ENCODE peak calls at places on chromosomes 3 and 15, in nine cellular contexts. H, D, C, U, V, L, E, B and N are unnamed samples. For H3K4me1, the result is how much of the 10 kb centered on the place peaks cover.

GRCh38 chr15:71748327-71748726 is 62.0 kb upstream of the NR2E3 start:
- DNase-seq in H (peak), D (no peak), C (peak), U (no peak), V (peak), L (no peak), E (no peak), B (no peak), N (no peak)

GRCh38 chr15:58583171-58583908 is 151.5 kb downstream of the LIPC start:
- DNase-seq in H (no peak), D (no peak), C (no peak), U (no peak), V (no peak), L (no peak), E (no peak), B (no peak), N (no peak)

GRCh38 chr3:169945313-169945712 is 21.3 kb upstream of the SEC62 start:
- DNase-seq in H (no peak), D (no peak), C (no peak), U (peak), V (peak), L (no peak), E (no peak), B (peak), N (no peak)

GRCh38 chr3:149199474-149199873 is 22.2 kb downstream of the CP start:
- DNase-seq in H (peak), D (no peak), C (no peak), U (no peak), V (no peak), L (no peak), E (no peak), B (no peak), N (no peak)

GRCh38 chr15:55774113-55774970 is 31.4 kb upstream of the PRTG start:
- DNase-seq in H (peak), D (peak), C (peak), U (peak), V (peak), L (peak), E (peak), B (peak), N (peak)

GRCh38 chr3:41362638-41363559 is 163.6 kb downstream of the CTNNB1 start:
- DNase-seq in H (no peak), D (peak), C (no peak), U (no peak), V (peak), L (peak), E (peak), B (no peak), N (peak)

GRCh38 chr3:71416868-71417267 is 166.7 kb downstream of the FOXP1 start:
- DNase-seq in H (peak), D (no peak), C (peak), U (peak), V (no peak), L (no peak), E (peak), B (no peak), N (peak)

GRCh38 chr3:62252614-62253147 is 120.7 kb downstream of the FEZF2 start:
- DNase-seq in H (no peak), D (no peak), C (no peak), U (no peak), V (peak), L (no peak), E (no peak), B (no peak), N (no peak)

GRCh38 chr15:72281713-72282112 is 9.4 kb upstream of the PARP6 start:
- DNase-seq in H (no peak), D (no peak), C (no peak), U (no peak), V (no peak), L (no peak), E (no peak), B (no peak), N (no peak)

GRCh38 chr3:196741401-196741761 is 1.7 kb downstream of the PAK2 start:
- DNase-seq in H (peak), D (no peak), C (no peak), U (no peak), V (no peak), L (peak), E (no peak), B (no peak), N (no peak)

GRCh38 chr3:159616234-159616825 is 372.3 kb upstream of the IL12A start:
- DNase-seq in H (peak), D (no peak), C (no peak), U (no peak), V (peak), L (peak), E (peak), B (no peak), N (peak)

GRCh38 chr3:100041328-100041749 is 73.0 kb downstream of the FILIP1L start:
- DNase-seq in H (peak), D (no peak), C (peak), U (no peak), V (peak), L (peak), E (no peak), B (no peak), N (no peak)

GRCh38 chr3:45568848-45569247 is 25.7 kb upstream of the LIMD1 start:
- DNase-seq in H (no peak), D (no peak), C (no peak), U (no peak), V (no peak), L (no peak), E (no peak), B (peak), N (no peak)

GRCh38 chr3:15860014-15860934 is 62.5 kb upstream of the ANKRD28 start:
- DNase-seq in H (peak), D (peak), C (peak), U (peak), V (peak), L (peak), E (peak), B (peak), N (peak)

GRCh38 chr3:186680869-186681268 is 15.1 kb downstream of the HRG start:
- DNase-seq in H (no peak), D (no peak), C (no peak), U (no peak), V (no peak), L (no peak), E (no peak), B (no peak), N (no peak)

GRCh38 chr15:100766225-100767001 is 113.2 kb upstream of the ALDH1A3 start:
- DNase-seq in H (no peak), D (peak), C (no peak), U (no peak), V (no peak), L (no peak), E (no peak), B (no peak), N (peak)

GRCh38 chr15:72009207-72009606 is 108.7 kb downstream of the MYO9A start:
- DNase-seq in H (no peak), D (no peak), C (no peak), U (no peak), V (no peak), L (peak), E (peak), B (no peak), N (no peak)

GRCh38 chr3:190225186-190225692 is 97.0 kb downstream of the CLDN1 start:
- DNase-seq in H (peak), D (peak), C (peak), U (peak), V (peak), L (peak), E (peak), B (peak), N (peak)

GRCh38 chr3:43995078-43995928 is 246.4 kb upstream of the TOPAZ1 start:
- DNase-seq in H (peak), D (peak), C (no peak), U (peak), V (peak), L (peak), E (peak), B (peak), N (peak)

GRCh38 chr3:74592359-74592758 is 22.1 kb downstream of the CNTN3 start:
- DNase-seq in H (no peak), D (no peak), C (no peak), U (no peak), V (peak), L (no peak), E (no peak), B (no peak), N (no peak)

GRCh38 chr3:126459111-126459762 is 16.5 kb downstream of the ZXDC start:
- DNase-seq in H (no peak), D (no peak), C (no peak), U (no peak), V (no peak), L (no peak), E (no peak), B (no peak), N (no peak)

GRCh38 chr15:99729920-99730319 is 3.3 kb downstream of the LYSMD4 start:
- DNase-seq in H (peak), D (peak), C (no peak), U (peak), V (peak), L (peak), E (peak), B (peak), N (peak)

GRCh38 chr3:60707452-60708020 is 543.7 kb downstream of the FHIT start:
- DNase-seq in H (no peak), D (no peak), C (no peak), U (no peak), V (peak), L (no peak), E (no peak), B (no peak), N (no peak)

GRCh38 chr3:185250653-185251052 is 3.2 kb downstream of the EHHADH start:
- DNase-seq in H (no peak), D (no peak), C (no peak), U (no peak), V (no peak), L (no peak), E (no peak), B (no peak), N (no peak)

GRCh38 chr3:62843508-62843907 is 31.7 kb downstream of the CADPS start:
- DNase-seq in H (no peak), D (no peak), C (no peak), U (peak), V (no peak), L (no peak), E (no peak), B (no peak), N (no peak)

GRCh38 chr15:44729394-44729913 is 6.9 kb upstream of the TRIM69 start:
- DNase-seq in H (no peak), D (no peak), C (no peak), U (peak), V (no peak), L (no peak), E (peak), B (peak), N (peak)

GRCh38 chr3:101676219-101676764 is 640 bp downstream of the ZBTB11 start:
- DNase-seq in H (peak), D (peak), C (peak), U (peak), V (peak), L (peak), E (peak), B (peak), N (peak)

GRCh38 chr15:84725001-84725491 is 9.1 kb upstream of the SEC11A start:
- DNase-seq in H (peak), D (peak), C (no peak), U (peak), V (peak), L (no peak), E (no peak), B (peak), N (no peak)

GRCh38 chr3:169497567-169498257 is 165.8 kb downstream of the MECOM start:
- DNase-seq in H (peak), D (no peak), C (no peak), U (no peak), V (no peak), L (no peak), E (no peak), B (no peak), N (no peak)

GRCh38 chr3:142888484-142889262 is at the start of gene PCOLCE2:
- DNase-seq in H (peak), D (peak), C (peak), U (no peak), V (peak), L (peak), E (peak), B (peak), N (peak)

GRCh38 chr3:194321666-194322640 is 29.2 kb downstream of the CPN2 start:
- DNase-seq in H (peak), D (no peak), C (peak), U (no peak), V (no peak), L (no peak), E (no peak), B (no peak), N (no peak)

GRCh38 chr3:170640737-170641171 is 54.9 kb upstream of the SLC7A14 start:
- DNase-seq in H (no peak), D (no peak), C (no peak), U (peak), V (no peak), L (no peak), E (no peak), B (no peak), N (no peak)

GRCh38 chr15:65902373-65902772 is 33.1 kb downstream of the RAB11A start:
- DNase-seq in H (peak), D (no peak), C (peak), U (peak), V (no peak), L (peak), E (peak), B (no peak), N (no peak)

GRCh38 chr15:71282086-71282485 is 166.8 kb downstream of the THSD4 start:
- DNase-seq in H (no peak), D (no peak), C (no peak), U (no peak), V (peak), L (no peak), E (no peak), B (no peak), N (no peak)

GRCh38 chr3:193655827-193656433 is 62.9 kb downstream of the OPA1 start:
- DNase-seq in H (no peak), D (no peak), C (no peak), U (no peak), V (no peak), L (no peak), E (no peak), B (no peak), N (no peak)

GRCh38 chr15:74783072-74783807 is 1.4 kb downstream of the CSK start:
- DNase-seq in H (no peak), D (peak), C (no peak), U (peak), V (peak), L (peak), E (no peak), B (peak), N (peak)

GRCh38 chr3:106255870-106256248 is 387.0 kb upstream of the CBLB start:
- DNase-seq in H (no peak), D (no peak), C (no peak), U (peak), V (no peak), L (no peak), E (no peak), B (no peak), N (no peak)

GRCh38 chr3:106256249-106256957 is 387.6 kb upstream of the CBLB start:
- DNase-seq in H (no peak), D (no peak), C (no peak), U (peak), V (no peak), L (no peak), E (no peak), B (no peak), N (no peak)

GRCh38 chr3:106247902-106248684 is 379.3 kb upstream of the CBLB start:
- DNase-seq in H (no peak), D (no peak), C (no peak), U (no peak), V (peak), L (no peak), E (no peak), B (no peak), N (no peak)

GRCh38 chr3:106249159-106249558 is 380.3 kb upstream of the CBLB start:
- DNase-seq in H (peak), D (no peak), C (no peak), U (no peak), V (peak), L (no peak), E (no peak), B (no peak), N (no peak)

GRCh38 chr3:106251160-106251892 is 382.5 kb upstream of the CBLB start:
- DNase-seq in H (peak), D (no peak), C (no peak), U (no peak), V (no peak), L (no peak), E (no peak), B (no peak), N (no peak)
- TF ChIP-seq EZH2phosphoT487 in H (no peak), D (no peak), C (no peak), U (no peak), V (no peak), L (no peak), E (no peak), B (no peak), N (no peak)

DNA sequence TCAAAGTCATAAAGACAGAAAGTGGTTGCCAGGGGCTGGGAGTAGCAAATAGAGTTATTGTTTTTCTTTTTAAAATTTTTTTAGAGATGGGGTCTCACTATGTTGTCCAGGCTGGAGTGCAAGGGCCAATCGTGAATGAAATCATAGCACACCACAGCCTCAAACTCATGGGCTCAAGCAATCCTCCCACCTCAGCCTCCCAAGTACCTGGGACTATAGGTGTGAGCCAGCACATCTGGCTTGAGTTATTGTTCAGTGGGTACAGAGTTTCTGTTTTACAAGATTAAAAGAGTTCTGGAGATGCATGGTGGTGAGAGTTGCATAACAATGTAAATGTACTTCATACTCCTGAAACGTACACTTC is 23.6 kb downstream of the PFKFB4 start:
- DNase-seq in H (no peak), D (no peak), C (no peak), U (no peak), V (no peak), L (no peak), E (no peak), B (no peak), N (no peak)
- H3K27ac ChIP-seq in H (no peak), D (no peak), C (no peak), U (no peak), V (no peak), L (no peak), E (no peak), B (no peak), N (no peak)

GRCh38 chr3:123831420-123831819 is 52.7 kb downstream of the MYLK start:
- DNase-seq in H (no peak), D (no peak), C (no peak), U (no peak), V (no peak), L (no peak), E (no peak), B (no peak), N (no peak)

GRCh38 chr3:123837858-123838257 is 46.3 kb downstream of the MYLK start:
- DNase-seq in H (no peak), D (no peak), C (no peak), U (no peak), V (no peak), L (no peak), E (no peak), B (no peak), N (no peak)

GRCh38 chr3:123834631-123835030 is 49.5 kb downstream of the MYLK start:
- DNase-seq in H (peak), D (no peak), C (no peak), U (no peak), V (peak), L (no peak), E (no peak), B (peak), N (no peak)

GRCh38 chr3:123832712-123833397 is 51.3 kb downstream of the MYLK start:
- DNase-seq in H (no peak), D (no peak), C (no peak), U (no peak), V (no peak), L (no peak), E (no peak), B (no peak), N (no peak)

DNA sequence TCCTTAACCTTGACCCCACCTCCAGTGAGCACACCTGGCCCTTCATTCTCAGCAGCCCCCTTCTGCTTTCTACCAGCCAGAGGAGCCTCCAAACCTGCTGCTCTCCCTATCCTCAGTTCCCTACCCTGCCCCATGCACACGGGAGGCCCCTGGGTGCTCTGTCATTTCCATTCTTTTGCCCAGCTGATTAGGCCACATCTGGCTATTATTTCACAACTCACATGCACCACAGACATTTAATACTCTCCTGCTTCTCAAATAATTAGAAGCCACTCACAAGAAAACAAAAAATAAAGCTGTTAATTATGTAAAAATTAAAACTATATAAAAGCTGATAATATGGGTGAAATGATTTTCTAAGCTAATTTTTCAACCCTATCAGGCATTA is 50.7 kb downstream of the MYLK start:
- DNase-seq in H (no peak), D (no peak), C (no peak), U (no peak), V (peak), L (no peak), E (no peak), B (no peak), N (no peak)
- H3K4me1 ChIP-seq in H (under half), D (under half), C (under half), U (under half), V (under half), L (under half), E (under half), B (under half), N (under half)

GRCh38 chr3:138360272-138361192 is 12.2 kb downstream of the MRAS start:
- DNase-seq in H (no peak), D (no peak), C (no peak), U (no peak), V (no peak), L (no peak), E (no peak), B (no peak), N (no peak)

GRCh38 chr3:138361561-138361971 is 13.2 kb downstream of the MRAS start:
- DNase-seq in H (no peak), D (no peak), C (no peak), U (no peak), V (no peak), L (no peak), E (no peak), B (no peak), N (no peak)

GRCh38 chr3:138359137-138359536 is 10.8 kb downstream of the MRAS start:
- DNase-seq in H (no peak), D (no peak), C (no peak), U (no peak), V (no peak), L (no peak), E (no peak), B (no peak), N (no peak)

GRCh38 chr3:138361193-138361525 is 12.8 kb downstream of the MRAS start:
- DNase-seq in H (no peak), D (no peak), C (no peak), U (no peak), V (no peak), L (no peak), E (no peak), B (no peak), N (no peak)

DNA sequence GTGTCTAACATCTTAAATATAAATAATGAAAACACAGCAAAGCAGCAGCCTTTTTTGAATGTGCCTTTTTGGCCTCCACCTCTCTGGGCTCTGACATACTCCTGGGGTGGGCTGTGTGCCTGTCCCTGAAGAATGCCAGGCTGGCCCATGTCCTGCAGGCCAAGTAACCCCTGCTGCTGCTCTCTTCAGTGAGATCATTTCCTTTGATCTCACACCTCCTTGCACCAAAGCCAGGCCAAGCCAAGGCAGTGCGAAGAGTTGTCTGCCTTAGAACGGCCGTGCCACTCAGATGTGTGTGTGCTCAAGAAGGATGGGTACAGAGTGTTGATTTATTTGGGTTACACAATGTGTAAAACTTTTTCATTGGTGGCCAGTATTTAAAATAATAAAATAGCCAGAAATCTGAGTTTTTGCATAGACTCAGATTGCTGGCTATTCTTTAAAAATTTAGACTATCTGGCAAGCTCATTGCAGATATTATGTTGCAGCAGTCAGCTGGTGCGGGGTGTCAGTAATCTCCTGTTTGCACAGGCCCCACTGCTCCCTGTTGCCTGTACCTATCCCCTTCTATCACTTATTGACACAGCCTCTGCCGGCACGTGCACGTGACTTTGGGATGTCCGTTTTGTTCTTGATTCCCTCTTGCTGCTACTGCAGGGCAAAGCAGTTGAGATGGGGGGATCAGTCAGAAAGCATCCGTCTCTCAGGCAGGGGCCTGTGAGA is 11.3 kb downstream of the MRAS start:
- DNase-seq in H (no peak), D (no peak), C (no peak), U (no peak), V (no peak), L (no peak), E (no peak), B (no peak), N (no peak)
- TF ChIP-seq EZH2phosphoT487 in H (no peak), D (no peak), C (no peak), U (no peak), V (no peak), L (no peak), E (no peak), B (no peak), N (no peak)